ENCODE peak calls at places on chromosomes 13 and 19, in four cellular contexts. One of them, this sample, is unnamed. For H3K36me3, the result is how much of the 10 kb centered on the place peaks cover.

GRCh38 chr19:46431824-46432223 is 3.1 kb upstream of the PNMA8C start:
- DNase-seq in spleen: no peak
- DNase-seq in sigmoid colon: no peak
- DNase-seq in breast epithelium: no peak
- DNase-seq in this sample: no peak

GRCh38 chr19:16579381-16579780 is 7.2 kb upstream of the SLC35E1 start:
- DNase-seq in sigmoid colon: no peak
- DNase-seq in breast epithelium: no peak
- DNase-seq in spleen: no peak
- DNase-seq in this sample: no peak

GRCh38 chr13:94112227-94112626 is 367.3 kb downstream of the DCT start:
- DNase-seq in spleen: no peak
- DNase-seq in sigmoid colon: no peak
- DNase-seq in breast epithelium: no peak
- DNase-seq in this sample: no peak

GRCh38 chr13:45503658-45504057 is 38.9 kb downstream of the COG3 start:
- DNase-seq in breast epithelium: no peak
- DNase-seq in sigmoid colon: no peak
- DNase-seq in spleen: no peak
- DNase-seq in this sample: no peak

GRCh38 chr13:101903890-101904289 is 451.4 kb downstream of the ITGBL1 start:
- DNase-seq in sigmoid colon: no peak
- DNase-seq in breast epithelium: no peak
- DNase-seq in spleen: no peak
- DNase-seq in this sample: no peak

GRCh38 chr13:40383132-40383531 is 283.3 kb downstream of the FOXO1 start:
- DNase-seq in sigmoid colon: no peak
- DNase-seq in breast epithelium: no peak
- DNase-seq in spleen: no peak
- DNase-seq in this sample: no peak

GRCh38 chr13:111909501-111909900 is 157.4 kb upstream of the SOX1 start:
- DNase-seq in sigmoid colon: peak
- DNase-seq in breast epithelium: peak
- DNase-seq in spleen: peak
- DNase-seq in this sample: no peak

GRCh38 chr13:93450226-93450625 is 223.6 kb downstream of the GPC6 start:
- DNase-seq in spleen: no peak
- DNase-seq in breast epithelium: no peak
- DNase-seq in sigmoid colon: no peak
- DNase-seq in this sample: no peak

GRCh38 chr13:28707629-28708427 is 10.9 kb downstream of the SLC46A3 start:
- DNase-seq in breast epithelium: no peak
- DNase-seq in spleen: no peak
- DNase-seq in sigmoid colon: no peak
- DNase-seq in this sample: no peak

GRCh38 chr19:45070214-45070613 is 6.1 kb downstream of the ZNF296 start:
- DNase-seq in spleen: no peak
- DNase-seq in breast epithelium: no peak
- DNase-seq in sigmoid colon: no peak
- DNase-seq in this sample: no peak

GRCh38 chr19:18123819-18124218 is 26.2 kb downstream of the MAST3 start:
- DNase-seq in spleen: no peak
- DNase-seq in breast epithelium: no peak
- DNase-seq in sigmoid colon: no peak
- DNase-seq in this sample: no peak

GRCh38 chr13:113945857-113946408 is 27.9 kb downstream of the C13orf46 start:
- DNase-seq in sigmoid colon: peak
- DNase-seq in spleen: peak
- DNase-seq in breast epithelium: no peak
- DNase-seq in this sample: peak

GRCh38 chr13:80572867-80573266 is 231.9 kb upstream of the SPRY2 start:
- DNase-seq in sigmoid colon: no peak
- DNase-seq in spleen: no peak
- DNase-seq in breast epithelium: no peak
- DNase-seq in this sample: no peak

GRCh38 chr13:80962855-80963254 is 621.9 kb upstream of the SPRY2 start:
- DNase-seq in breast epithelium: no peak
- DNase-seq in sigmoid colon: no peak
- DNase-seq in spleen: no peak
- DNase-seq in this sample: no peak

GRCh38 chr19:7925171-7925837 is 631 bp downstream of the CTXN1 start:
- DNase-seq in breast epithelium: peak
- DNase-seq in sigmoid colon: peak
- DNase-seq in spleen: peak
- DNase-seq in this sample: peak

GRCh38 chr19:17021793-17022590 is 4.6 kb downstream of the CPAMD8 start:
- DNase-seq in sigmoid colon: no peak
- DNase-seq in spleen: no peak
- DNase-seq in breast epithelium: peak
- DNase-seq in this sample: no peak

GRCh38 chr13:106096661-106097092 is 438.8 kb downstream of the EFNB2 start:
- DNase-seq in sigmoid colon: no peak
- DNase-seq in breast epithelium: no peak
- DNase-seq in spleen: no peak
- DNase-seq in this sample: no peak

GRCh38 chr19:4197625-4198466 is 15.4 kb downstream of the ANKRD24 start:
- DNase-seq in spleen: no peak
- DNase-seq in sigmoid colon: no peak
- DNase-seq in breast epithelium: no peak
- DNase-seq in this sample: no peak

GRCh38 chr13:48873598-48873997 is 102.1 kb upstream of the FNDC3A start:
- DNase-seq in spleen: no peak
- DNase-seq in breast epithelium: no peak
- DNase-seq in sigmoid colon: no peak
- DNase-seq in this sample: no peak

GRCh38 chr13:21913010-21913409 is 242.1 kb downstream of the FGF9 start:
- DNase-seq in breast epithelium: no peak
- DNase-seq in sigmoid colon: no peak
- DNase-seq in spleen: no peak
- DNase-seq in this sample: no peak

GRCh38 chr19:52492991-52493470 is 34.4 kb upstream of the ZNF808 start:
- DNase-seq in sigmoid colon: no peak
- DNase-seq in breast epithelium: no peak
- DNase-seq in spleen: no peak
- DNase-seq in this sample: no peak

GRCh38 chr13:75889427-75889826 is 253.3 kb downstream of the LMO7 start:
- DNase-seq in spleen: no peak
- DNase-seq in breast epithelium: no peak
- DNase-seq in sigmoid colon: no peak
- DNase-seq in this sample: no peak

GRCh38 chr19:3234800-3235199 is 10.3 kb downstream of the CELF5 start:
- DNase-seq in spleen: no peak
- DNase-seq in breast epithelium: no peak
- DNase-seq in sigmoid colon: no peak
- DNase-seq in this sample: no peak

GRCh38 chr13:101258071-101258470 is 158.2 kb downstream of the NALCN start:
- DNase-seq in breast epithelium: no peak
- DNase-seq in spleen: no peak
- DNase-seq in sigmoid colon: no peak
- DNase-seq in this sample: no peak

GRCh38 chr13:41649659-41650058 is 192.3 kb downstream of the RGCC start:
- DNase-seq in breast epithelium: no peak
- DNase-seq in spleen: no peak
- DNase-seq in sigmoid colon: no peak
- DNase-seq in this sample: no peak

GRCh38 chr19:3554254-3555083 is 2.9 kb downstream of the MFSD12 start:
- DNase-seq in breast epithelium: no peak
- DNase-seq in spleen: peak
- DNase-seq in sigmoid colon: no peak
- DNase-seq in this sample: no peak

GRCh38 chr19:16066611-16067104 is 9.6 kb upstream of the TPM4 start:
- DNase-seq in sigmoid colon: no peak
- DNase-seq in breast epithelium: no peak
- DNase-seq in spleen: peak
- DNase-seq in this sample: no peak

GRCh38 chr19:3479177-3479818 is 1.0 kb downstream of the SMIM24 start:
- DNase-seq in spleen: no peak
- DNase-seq in sigmoid colon: no peak
- DNase-seq in breast epithelium: no peak
- DNase-seq in this sample: no peak

GRCh38 chr13:41694902-41695301 is 237.6 kb downstream of the RGCC start:
- DNase-seq in spleen: no peak
- DNase-seq in sigmoid colon: peak
- DNase-seq in breast epithelium: no peak
- DNase-seq in this sample: peak

DNA sequence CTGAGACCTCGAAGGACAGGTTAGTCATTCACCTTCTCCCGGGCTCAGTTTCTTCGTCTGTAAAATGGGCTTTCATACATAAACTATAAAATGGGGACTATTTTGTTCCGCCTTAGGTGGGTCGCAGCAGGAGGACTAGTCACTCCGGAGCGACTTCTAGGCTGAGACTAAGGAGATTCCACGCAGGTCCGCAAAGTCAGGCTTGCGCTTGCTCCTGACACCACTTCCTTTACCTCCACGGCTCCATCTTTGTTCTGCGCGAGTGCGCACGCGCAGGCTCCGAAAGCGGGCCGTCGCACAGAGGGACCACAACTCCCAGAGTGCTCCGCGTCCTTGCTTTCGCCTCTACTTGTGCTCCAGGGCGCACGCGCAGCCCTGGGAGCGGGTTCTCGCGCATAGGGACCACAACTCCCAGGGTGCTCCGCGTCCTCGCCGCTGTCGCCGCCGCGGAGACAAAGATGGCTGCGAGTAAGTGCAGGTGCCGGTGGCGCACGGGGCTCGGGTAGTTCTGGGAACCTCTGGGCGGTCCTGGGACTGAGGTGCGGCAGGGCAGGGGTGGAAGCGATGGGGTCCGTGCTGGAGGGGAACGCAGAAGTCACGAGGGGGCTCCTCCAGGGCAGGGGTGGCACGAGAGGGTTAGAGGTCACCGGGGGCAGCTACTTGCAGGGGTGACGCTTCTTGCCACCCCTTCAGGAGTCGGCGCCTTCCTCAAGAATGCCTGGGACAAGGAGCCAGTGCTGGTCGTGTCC is at the start of gene NDUFA3:
- DNase-seq in sigmoid colon: peak
- DNase-seq in breast epithelium: peak
- DNase-seq in spleen: peak
- DNase-seq in this sample: peak
- TF ChIP-seq POLR2A in sigmoid colon: peak
- TF ChIP-seq POLR2A in breast epithelium: peak
- TF ChIP-seq POLR2A in spleen: peak
- TF ChIP-seq POLR2A in this sample: peak

DNA sequence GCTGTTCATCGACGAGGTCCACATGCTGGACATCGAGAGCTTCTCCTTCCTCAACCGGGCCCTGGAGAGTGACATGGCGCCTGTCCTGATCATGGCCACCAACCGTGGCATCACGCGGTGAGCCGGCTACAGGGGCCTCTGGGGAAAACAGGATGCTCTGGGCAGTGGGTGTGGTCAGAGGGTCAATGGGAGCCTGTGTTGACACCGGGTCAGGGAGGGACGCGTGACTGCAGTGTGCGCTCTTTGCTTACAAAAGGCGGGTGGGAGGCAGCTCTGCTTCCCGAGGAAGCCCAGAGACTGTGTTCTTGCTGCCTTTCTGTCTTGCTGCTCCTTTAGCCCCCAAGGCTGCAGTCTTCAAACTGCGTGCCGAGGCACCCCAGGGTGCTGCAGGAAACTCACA is 5.7 kb downstream of the LHB start:
- DNase-seq in sigmoid colon: no peak
- DNase-seq in spleen: no peak
- DNase-seq in breast epithelium: no peak
- DNase-seq in this sample: no peak
- H3K36me3 ChIP-seq in sigmoid colon: under half
- H3K36me3 ChIP-seq in spleen: under half
- H3K36me3 ChIP-seq in breast epithelium: under half
- H3K36me3 ChIP-seq in this sample: under half

GRCh38 chr13:27039171-27039701 is 132.4 kb downstream of the USP12 start:
- DNase-seq in sigmoid colon: no peak
- DNase-seq in breast epithelium: no peak
- DNase-seq in spleen: no peak
- DNase-seq in this sample: no peak

GRCh38 chr13:27036236-27036981 is 135.2 kb downstream of the USP12 start:
- DNase-seq in breast epithelium: no peak
- DNase-seq in spleen: no peak
- DNase-seq in sigmoid colon: no peak
- DNase-seq in this sample: no peak

GRCh38 chr13:27037571-27037970 is 134.0 kb downstream of the USP12 start:
- DNase-seq in sigmoid colon: no peak
- DNase-seq in breast epithelium: no peak
- DNase-seq in spleen: no peak
- DNase-seq in this sample: no peak

GRCh38 chr13:27037171-27037570 is 134.4 kb downstream of the USP12 start:
- DNase-seq in breast epithelium: no peak
- DNase-seq in spleen: no peak
- DNase-seq in sigmoid colon: no peak
- DNase-seq in this sample: no peak

DNA sequence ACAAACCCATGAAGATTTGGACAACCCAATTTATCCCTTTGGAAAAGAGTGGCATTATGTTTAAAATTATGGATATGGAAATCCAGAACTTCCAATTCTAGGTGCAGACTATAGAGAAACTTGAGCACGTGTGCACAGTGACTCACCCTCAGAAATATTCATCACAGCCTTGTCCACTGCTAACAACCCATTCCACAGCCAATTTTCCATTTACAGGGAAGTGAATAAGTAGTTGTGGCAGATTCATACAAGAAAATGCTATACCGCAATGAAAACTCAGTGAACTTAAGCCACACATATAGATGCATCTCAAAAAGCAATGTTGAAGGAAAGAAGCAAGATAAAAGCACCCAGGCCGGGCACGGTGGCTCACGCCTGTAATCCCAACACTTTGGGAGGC is 133.3 kb downstream of the USP12 start:
- DNase-seq in sigmoid colon: no peak
- DNase-seq in breast epithelium: no peak
- DNase-seq in spleen: no peak
- DNase-seq in this sample: no peak
- TF ChIP-seq POLR2A in sigmoid colon: no peak
- TF ChIP-seq POLR2A in breast epithelium: no peak
- TF ChIP-seq POLR2A in spleen: no peak
- TF ChIP-seq POLR2A in this sample: no peak

GRCh38 chr19:35663981-35664380 is 2.3 kb upstream of the UPK1A start:
- DNase-seq in spleen: no peak
- DNase-seq in breast epithelium: no peak
- DNase-seq in sigmoid colon: no peak
- DNase-seq in this sample: no peak

GRCh38 chr19:35655600-35655999 is 7.5 kb downstream of the COX6B1 start:
- DNase-seq in spleen: no peak
- DNase-seq in sigmoid colon: no peak
- DNase-seq in breast epithelium: no peak
- DNase-seq in this sample: no peak

GRCh38 chr19:35656700-35657099 is 8.6 kb downstream of the COX6B1 start:
- DNase-seq in spleen: no peak
- DNase-seq in breast epithelium: no peak
- DNase-seq in sigmoid colon: peak
- DNase-seq in this sample: no peak

GRCh38 chr19:35661995-35662340 is 4.3 kb upstream of the UPK1A start:
- DNase-seq in spleen: no peak
- DNase-seq in sigmoid colon: no peak
- DNase-seq in breast epithelium: no peak
- DNase-seq in this sample: no peak

GRCh38 chr19:35657904-35658700 is 8.2 kb upstream of the UPK1A start:
- DNase-seq in spleen: no peak
- DNase-seq in breast epithelium: no peak
- DNase-seq in sigmoid colon: no peak
- DNase-seq in this sample: no peak
- H3K36me3 ChIP-seq in spleen: half or more
- H3K36me3 ChIP-seq in breast epithelium: under half
- H3K36me3 ChIP-seq in sigmoid colon: half or more
- H3K36me3 ChIP-seq in this sample: under half

GRCh38 chr19:5680437-5681368 is at the start of the genes HSD11B1L and MICOS13:
- DNase-seq in spleen: peak
- DNase-seq in breast epithelium: peak
- DNase-seq in sigmoid colon: peak
- DNase-seq in this sample: peak
- TF ChIP-seq POLR2A in spleen: peak
- TF ChIP-seq POLR2A in breast epithelium: peak
- TF ChIP-seq POLR2A in sigmoid colon: no peak
- TF ChIP-seq POLR2A in this sample: peak